ENCODE peak calls at places on chromosomes 13 and 19, in ten cellular contexts. Y is cardiac muscle cell, J is heart left ventricle, I is endothelial cell of umbilical vein, E is small intestine, Q is breast epithelium, C is OCI-LY7, T is uterus, P is aorta, W is PC-9. G is an unnamed sample.

GRCh38 chr13:82597737-82598136 is 1284.5 kb downstream of the SLITRK1 start:
- DNase-seq in Y (no peak), J (no peak), I (no peak), E (no peak), Q (no peak), C (no peak), T (no peak), P (no peak), W (no peak), G (no peak)

GRCh38 chr13:33207616-33207964 is 78.0 kb downstream of the STARD13 start:
- DNase-seq in Y (no peak), J (peak; percentile 47), I (peak; percentile 57), E (peak; percentile 47), Q (no peak), C (no peak), T (no peak), P (no peak), W (no peak), G (no peak)

GRCh38 chr13:40438999-40439797 is 227.2 kb downstream of the FOXO1 start:
- DNase-seq in Y (no peak), J (no peak), I (peak; percentile 83), E (peak; percentile 54), Q (no peak), C (peak; percentile 55), T (no peak), P (no peak), W (no peak), G (no peak)

GRCh38 chr13:112446867-112447266 is 70.7 kb downstream of the SPACA7 start:
- DNase-seq in Y (no peak), J (no peak), I (no peak), E (no peak), Q (no peak), C (no peak), T (no peak), P (no peak), W (no peak), G (no peak)

GRCh38 chr13:42593719-42594012 is 19.7 kb downstream of the TNFSF11 start:
- DNase-seq in Y (no peak), J (no peak), I (no peak), E (no peak), Q (no peak), C (no peak), T (no peak), P (no peak), W (no peak), G (no peak)

GRCh38 chr13:107870400-107870799 is 344.9 kb downstream of the LIG4 start:
- DNase-seq in Y (no peak), J (no peak), I (no peak), E (no peak), Q (no peak), C (no peak), T (no peak), P (no peak), W (no peak), G (no peak)

GRCh38 chr19:1221141-1221903 is 15.7 kb downstream of the STK11 start:
- DNase-seq in Y (no peak), J (peak; percentile 86), I (peak; percentile 53), E (no peak), Q (no peak), C (no peak), T (peak; percentile 65), P (peak; percentile 82), W (no peak), G (no peak)

GRCh38 chr19:12513531-12514061 is 29.0 kb upstream of the ZNF709 start:
- DNase-seq in Y (no peak), J (peak; percentile 47), I (no peak), E (no peak), Q (no peak), C (no peak), T (no peak), P (no peak), W (no peak), G (no peak)

GRCh38 chr13:31035162-31035951 is 102.9 kb downstream of the TEX26 start:
- DNase-seq in Y (no peak), J (no peak), I (no peak), E (no peak), Q (no peak), C (no peak), T (peak; percentile 50), P (no peak), W (no peak), G (no peak)

GRCh38 chr13:38045278-38046048 is 175.9 kb upstream of the TRPC4 start:
- DNase-seq in Y (peak; percentile 23), J (no peak), I (peak; percentile 40), E (peak; percentile 33), Q (no peak), C (peak; percentile 61), T (no peak), P (no peak), W (peak; percentile 0), G (no peak)

GRCh38 chr19:49339364-49340068 is 4.3 kb downstream of the CD37 start:
- DNase-seq in Y (peak; percentile 95), J (peak; percentile 92), I (peak; percentile 84), E (peak; percentile 75), Q (peak; percentile 83), C (no peak), T (peak; percentile 89), P (peak; percentile 91), W (peak; percentile 87), G (no peak)

GRCh38 chr19:46716013-46716671 is 772 bp downstream of the PRKD2 start:
- DNase-seq in Y (peak; percentile 61), J (no peak), I (no peak), E (peak; percentile 33), Q (no peak), C (peak; percentile 34), T (no peak), P (peak; percentile 69), W (no peak), G (no peak)

GRCh38 chr13:74203576-74203975 is 69.4 kb upstream of the KLF12 start:
- DNase-seq in Y (no peak), J (no peak), I (no peak), E (no peak), Q (no peak), C (no peak), T (no peak), P (no peak), W (no peak), G (no peak)

GRCh38 chr19:48254529-48254970 is 1.2 kb downstream of the CARD8 start:
- DNase-seq in Y (no peak), J (no peak), I (no peak), E (no peak), Q (no peak), C (no peak), T (no peak), P (no peak), W (no peak), G (no peak)

GRCh38 chr13:53601181-53601580 is 572.6 kb downstream of the OLFM4 start:
- DNase-seq in Y (no peak), J (no peak), I (no peak), E (no peak), Q (no peak), C (no peak), T (no peak), P (no peak), W (no peak), G (no peak)

GRCh38 chr13:53605306-53605705 is 576.7 kb downstream of the OLFM4 start:
- DNase-seq in Y (no peak), J (no peak), I (no peak), E (no peak), Q (no peak), C (no peak), T (no peak), P (no peak), W (no peak), G (no peak)
- H3K4me1 ChIP-seq in Y (no peaks in the 10 kb centered on the region), J (no peaks in the 10 kb centered on the region), I (no peaks in the 10 kb centered on the region), E (no peaks in the 10 kb centered on the region), Q (no peaks in the 10 kb centered on the region), C (no peaks in the 10 kb centered on the region), T (no peaks in the 10 kb centered on the region), P (no peaks in the 10 kb centered on the region), W (no peaks in the 10 kb centered on the region), G (no peaks in the 10 kb centered on the region)

GRCh38 chr13:114124486-114124885 is 7.9 kb downstream of the RASA3 start:
- DNase-seq in Y (no peak), J (no peak), I (no peak), E (peak; percentile 70), Q (no peak), C (no peak), T (no peak), P (peak; percentile 40), W (no peak), G (no peak)

GRCh38 chr13:114124921-114125320 is 7.5 kb downstream of the RASA3 start:
- DNase-seq in Y (no peak), J (no peak), I (no peak), E (no peak), Q (no peak), C (no peak), T (no peak), P (no peak), W (no peak), G (peak; percentile 45)

GRCh38 chr13:114123876-114124275 is 8.5 kb downstream of the RASA3 start:
- DNase-seq in Y (no peak), J (no peak), I (no peak), E (no peak), Q (no peak), C (no peak), T (no peak), P (no peak), W (no peak), G (no peak)

GRCh38 chr13:114122591-114123211 is 9.7 kb downstream of the RASA3 start:
- DNase-seq in Y (no peak), J (no peak), I (no peak), E (no peak), Q (no peak), C (no peak), T (no peak), P (no peak), W (no peak), G (no peak)

GRCh38 chr13:114123448-114123847 is 9.0 kb downstream of the RASA3 start:
- DNase-seq in Y (no peak), J (no peak), I (no peak), E (no peak), Q (no peak), C (no peak), T (no peak), P (no peak), W (no peak), G (no peak)
- H3K4me3 ChIP-seq in Y (no peak overlapping the region), J (no peak overlapping the region), I (no peak overlapping the region), E (no peak overlapping the region), Q (no peak overlapping the region), C (no peak overlapping the region), T (no peak overlapping the region), P (no peak overlapping the region), W (no peak overlapping the region), G (no peak overlapping the region)

DNA sequence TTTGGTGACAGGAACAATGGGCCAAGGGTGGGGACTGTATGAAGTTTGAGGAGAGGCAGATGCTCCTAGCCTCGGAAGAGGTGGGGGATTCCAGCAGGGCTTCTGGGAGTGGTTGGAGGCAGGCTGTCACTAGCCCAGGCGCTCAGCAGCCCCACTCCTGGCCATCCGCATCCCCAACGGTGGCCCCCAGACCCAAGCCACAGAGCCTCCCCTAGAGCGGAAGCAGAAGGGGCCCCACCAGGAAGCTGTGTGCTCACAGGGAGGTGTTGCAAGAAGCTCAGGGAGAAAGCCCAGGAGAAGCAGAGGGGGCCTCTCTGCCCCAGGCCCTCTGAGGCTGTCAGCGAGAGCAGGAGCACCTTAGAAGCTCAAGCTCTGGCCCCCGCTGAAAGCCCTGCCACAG is 8.3 kb downstream of the PRAM1 start:
- DNase-seq in Y (no peak), J (no peak), I (no peak), E (no peak), Q (no peak), C (peak; percentile 45), T (no peak), P (no peak), W (no peak), G (no peak)
- H3K4me1 ChIP-seq in Y (no peaks in the 10 kb centered on the region), J (no peaks in the 10 kb centered on the region), I (no peaks in the 10 kb centered on the region), E (no peaks in the 10 kb centered on the region), Q (no peaks in the 10 kb centered on the region), C (peaks cover 13% of the 10 kb centered on the region), T (no peaks in the 10 kb centered on the region), P (no peaks in the 10 kb centered on the region), W (no peaks in the 10 kb centered on the region), G (peaks cover 4% of the 10 kb centered on the region)

GRCh38 chr19:8308891-8309291 is 733 bp upstream of the CD320 start:
- DNase-seq in Y (no peak), J (peak; percentile 19), I (no peak), E (no peak), Q (peak; percentile 33), C (no peak), T (no peak), P (peak; percentile 43), W (no peak), G (no peak)
- H3K4me3 ChIP-seq in Y (peak overlapping the region; percentile 47), J (peak overlapping the region; percentile 64), I (peak overlapping the region; percentile 48), E (no peak overlapping the region), Q (peak overlapping the region; percentile 74), C (no peak overlapping the region), T (peak overlapping the region; percentile 50), P (no peak overlapping the region), W (peak overlapping the region; percentile 61), G (peak overlapping the region; percentile 73)

G was measured in effector memory CD4-positive, alpha-beta T cell.